ENCODE peak calls at places on chromosomes 2 and 18, in nine cellular contexts. L is left cardiac atrium, H is GM10248, R is ELR, V is midbrain, N is NCI-H1105, S is NCI-H2081, E is NAMALWA, Q is adipocyte. D is an unnamed sample.

GRCh38 chr2:204871246-204871953 is 326.1 kb downstream of the PARD3B start:
- DNase-seq in Q (peak), E (peak), R (peak), N (peak), H (no peak), S (peak), L (no peak), V (peak), D (no peak)

GRCh38 chr18:47343291-47343690 is 91.8 kb upstream of the SKOR2 start:
- DNase-seq in R (peak), E (no peak), S (no peak), N (no peak), H (no peak), L (no peak), Q (no peak), V (no peak), D (no peak)

GRCh38 chr2:52135235-52135634 is 1103.3 kb upstream of the NRXN1 start:
- DNase-seq in H (no peak), N (no peak), L (no peak), Q (peak), E (no peak), R (no peak), V (no peak), S (no peak), D (no peak)

GRCh38 chr2:180077295-180077906 is 70.3 kb upstream of the CWC22 start:
- DNase-seq in H (no peak), E (peak), R (peak), L (no peak), N (no peak), S (peak), V (no peak), Q (peak), D (no peak)

GRCh38 chr2:200438251-200438650 is 71.6 kb downstream of the KCTD18 start:
- DNase-seq in S (no peak), E (no peak), R (no peak), V (no peak), L (no peak), H (no peak), Q (no peak), N (no peak), D (no peak)

GRCh38 chr2:125172181-125172580 is 1147.1 kb downstream of the CNTNAP5 start:
- DNase-seq in N (no peak), Q (no peak), E (no peak), L (no peak), H (no peak), R (no peak), S (no peak), V (no peak), D (no peak)

GRCh38 chr2:240432430-240432819 is 3.0 kb upstream of the GPC1 start:
- DNase-seq in L (peak), R (no peak), E (no peak), V (no peak), S (no peak), Q (no peak), N (no peak), H (no peak), D (no peak)

GRCh38 chr2:238896641-238897040 is 48.8 kb downstream of the TWIST2 start:
- DNase-seq in L (no peak), S (no peak), H (no peak), N (no peak), V (no peak), R (no peak), Q (no peak), E (no peak), D (no peak)

GRCh38 chr2:64645014-64645418 is 8.7 kb downstream of the SERTAD2 start:
- DNase-seq in L (peak), V (no peak), N (peak), H (no peak), Q (peak), S (peak), E (peak), R (peak), D (no peak)

GRCh38 chr2:214987261-214987660 is 151.2 kb downstream of the ABCA12 start:
- DNase-seq in H (no peak), S (no peak), V (no peak), E (no peak), R (no peak), L (no peak), N (no peak), Q (peak), D (no peak)

GRCh38 chr18:25510096-25510495 is 158.1 kb upstream of the ZNF521 start:
- DNase-seq in E (no peak), L (no peak), R (no peak), Q (no peak), S (no peak), H (no peak), V (peak), N (no peak), D (no peak)

GRCh38 chr18:46488472-46489213 is 168.4 kb downstream of the LOXHD1 start:
- DNase-seq in E (no peak), S (no peak), Q (no peak), H (no peak), R (no peak), N (no peak), V (no peak), L (no peak), D (no peak)

GRCh38 chr2:32882911-32883810 is 63.6 kb upstream of the LTBP1 start:
- DNase-seq in L (no peak), V (no peak), H (no peak), S (no peak), R (no peak), Q (no peak), E (no peak), N (no peak), D (no peak)

GRCh38 chr2:626491-627339 is 50.5 kb downstream of the TMEM18 start:
- DNase-seq in R (no peak), S (no peak), E (no peak), V (no peak), H (no peak), Q (no peak), N (no peak), L (no peak), D (no peak)

GRCh38 chr2:129801575-129801974 is 177.9 kb upstream of the RAB6C start:
- DNase-seq in N (no peak), E (no peak), L (no peak), S (no peak), V (no peak), H (no peak), R (peak), Q (no peak), D (no peak)

GRCh38 chr2:74471332-74472065 is 981 bp downstream of the MRPL53 start:
- DNase-seq in R (no peak), E (no peak), H (no peak), Q (peak), V (no peak), S (no peak), L (no peak), N (no peak), D (no peak)

GRCh38 chr18:42078711-42079110 is 123.7 kb downstream of the PIK3C3 start:
- DNase-seq in E (no peak), S (no peak), H (no peak), N (no peak), Q (no peak), V (no peak), L (no peak), R (no peak), D (no peak)

GRCh38 chr18:50870138-50870845 is 8.6 kb upstream of the ME2 start:
- DNase-seq in N (no peak), R (peak), V (no peak), E (no peak), H (no peak), L (no peak), S (no peak), Q (peak), D (no peak)

GRCh38 chr2:9737053-9737875 is 106.0 kb upstream of the TAF1B start:
- DNase-seq in S (no peak), V (no peak), L (no peak), Q (no peak), H (peak), E (peak), R (peak), N (no peak), D (no peak)

GRCh38 chr2:44805391-44805790 is 136.1 kb upstream of the SIX3 start:
- DNase-seq in H (no peak), Q (no peak), V (no peak), R (no peak), L (no peak), E (no peak), N (no peak), S (peak), D (no peak)

GRCh38 chr2:235494716-235495372 is 1.0 kb downstream of the AGAP1 start:
- DNase-seq in L (peak), N (no peak), Q (peak), R (peak), V (peak), S (peak), H (no peak), E (no peak), D (peak)

GRCh38 chr2:53782681-53783080 is 4.1 kb downstream of the ASB3 start:
- DNase-seq in Q (no peak), H (no peak), N (no peak), S (no peak), L (no peak), E (no peak), V (no peak), R (no peak), D (no peak)

GRCh38 chr2:21317131-21317530 is 193.4 kb downstream of the TDRD15 start:
- DNase-seq in V (peak), L (peak), N (peak), Q (peak), H (peak), E (peak), R (peak), S (peak), D (peak)

GRCh38 chr2:223613017-223613950 is 11.1 kb upstream of the SCG2 start:
- DNase-seq in N (peak), Q (peak), E (no peak), R (peak), L (peak), S (peak), V (peak), H (no peak), D (peak)

GRCh38 chr2:148875387-148876051 is 492 bp downstream of the KIF5C start:
- DNase-seq in S (peak), V (no peak), Q (no peak), N (no peak), E (no peak), L (no peak), R (no peak), H (peak), D (no peak)

GRCh38 chr2:69348781-69349180 is 38.2 kb downstream of the GFPT1 start:
- DNase-seq in R (no peak), Q (no peak), S (no peak), V (no peak), L (no peak), N (no peak), E (no peak), H (no peak), D (no peak)

GRCh38 chr18:26764177-26764576 is 101.3 kb downstream of the AQP4 start:
- DNase-seq in E (no peak), H (no peak), V (no peak), S (no peak), R (no peak), Q (no peak), N (no peak), L (no peak), D (no peak)

D was measured in sciatic nerve.